ENCODE peak calls at places on chromosomes 13 and 19, in eight cellular contexts. I is IMR-90, U is tibial nerve, D is GM23338, F is endodermal cell, P is ascending aorta, Z is A549, J is lung. Q is an unnamed sample.
A peak's percentile ranks its signal among the peaks of the same experiment; 100 is the strongest.

GRCh38 chr19:54206030-54206830 is 5.6 kb downstream of the RPS9 start:
- DNase-seq in P (no peak), U (no peak), Z (no peak), F (no peak), D (no peak), I (no peak), J (no peak), Q (no peak)

GRCh38 chr19:35644206-35644986 is 2.9 kb downstream of the ETV2 start:
- DNase-seq in Z (peak; percentile 99), D (peak; percentile 98), P (peak; percentile 91), U (peak; percentile 87), J (peak; percentile 97), F (peak; percentile 99), I (peak; percentile 88), Q (peak; percentile 89)

GRCh38 chr13:113669871-113670341 is 2.9 kb downstream of the GRK1 start:
- DNase-seq in Z (no peak), F (peak; percentile 52), D (no peak), P (no peak), I (no peak), J (no peak), U (peak; percentile 12), Q (no peak)

GRCh38 chr19:54523403-54523802 is 20.8 kb downstream of the LAIR2 start:
- DNase-seq in D (no peak), Z (no peak), I (peak; percentile 39), U (no peak), F (no peak), J (no peak), P (no peak), Q (no peak)

GRCh38 chr19:45897413-45897812 is 5.0 kb downstream of the MYPOP start:
- DNase-seq in J (no peak), D (no peak), F (no peak), U (no peak), I (no peak), P (no peak), Z (no peak), Q (no peak)

GRCh38 chr13:36454121-36454520 is 21.8 kb downstream of the CCNA1 start:
- DNase-seq in Z (no peak), U (no peak), D (no peak), F (no peak), I (no peak), P (no peak), J (no peak), Q (no peak)

GRCh38 chr19:11735375-11735774 is 3.4 kb downstream of the ZNF823 start:
- DNase-seq in J (no peak), P (no peak), Z (no peak), D (no peak), F (no peak), I (no peak), U (no peak), Q (no peak)

GRCh38 chr19:17289489-17289888 is 7.8 kb downstream of the ANKLE1 start:
- DNase-seq in I (peak; percentile 90), P (no peak), U (no peak), F (peak; percentile 95), Z (peak; percentile 91), J (peak; percentile 72), D (peak; percentile 96), Q (no peak)

GRCh38 chr19:50384685-50385535 is 763 bp downstream of the POLD1 start:
- DNase-seq in I (peak; percentile 16), J (no peak), P (no peak), U (no peak), D (peak; percentile 30), Z (no peak), F (no peak), Q (no peak)

GRCh38 chr19:50387176-50387867 is 3.2 kb downstream of the POLD1 start:
- DNase-seq in J (no peak), F (no peak), U (no peak), I (peak; percentile 63), Z (no peak), P (no peak), D (no peak), Q (no peak)

GRCh38 chr19:50383307-50383851 is 768 bp upstream of the POLD1 start:
- DNase-seq in J (no peak), I (no peak), U (no peak), F (no peak), Z (no peak), D (peak; percentile 72), P (no peak), Q (no peak)

GRCh38 chr19:50383852-50384684 is at the start of gene POLD1:
- DNase-seq in I (peak; percentile 96), P (peak; percentile 94), D (peak; percentile 100), U (peak; percentile 98), F (peak; percentile 99), J (peak; percentile 97), Z (peak; percentile 99), Q (peak; percentile 91)

DNA sequence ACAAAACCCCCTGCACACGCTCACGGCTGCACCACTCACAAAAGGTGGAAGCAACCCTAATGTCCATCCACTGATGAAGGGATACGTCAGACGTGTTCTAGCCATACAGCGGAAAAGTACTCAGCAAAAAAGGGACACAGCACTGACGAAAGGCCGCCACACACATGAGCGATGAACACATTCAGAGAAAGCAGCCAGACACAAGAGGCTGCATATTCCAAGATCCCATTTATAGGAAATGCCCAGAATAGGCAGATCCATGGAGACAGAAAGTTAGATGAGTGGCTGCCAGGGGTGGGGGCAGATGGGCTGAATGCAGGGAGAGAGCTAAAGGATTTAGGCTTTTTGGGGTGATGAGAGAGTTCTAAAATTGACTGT is 3.7 kb downstream of the POLD1 start:
- DNase-seq in Z (no peak), F (no peak), U (no peak), J (no peak), D (no peak), P (no peak), I (no peak), Q (no peak)
- H3K4me3 ChIP-seq in Z (no peak overlapping the region), F (no peak overlapping the region), U (no peak overlapping the region), J (no peak overlapping the region), D (no peak overlapping the region), P (no peak overlapping the region), I (no peak overlapping the region), Q (no peak overlapping the region)

GRCh38 chr19:48333467-48334384 is 8.4 kb downstream of the EMP3 start:
- DNase-seq in I (peak; percentile 91), F (peak; percentile 96), J (peak; percentile 92), P (peak; percentile 68), U (peak; percentile 82), Z (peak; percentile 98), D (peak; percentile 95), Q (peak; percentile 50)

GRCh38 chr19:48332351-48332661 is 7.0 kb downstream of the EMP3 start:
- DNase-seq in U (no peak), D (no peak), P (no peak), I (no peak), J (no peak), F (no peak), Z (no peak), Q (no peak)

GRCh38 chr19:48332662-48333466 is 7.5 kb downstream of the EMP3 start:
- DNase-seq in F (peak; percentile 93), U (peak; percentile 85), Z (peak; percentile 99), J (peak; percentile 94), D (peak; percentile 98), I (peak; percentile 98), P (peak; percentile 85), Q (peak; percentile 99)

GRCh38 chr19:48329167-48329891 is 4.0 kb downstream of the EMP3 start:
- DNase-seq in D (peak; percentile 85), U (no peak), P (no peak), J (no peak), I (peak; percentile 59), Z (no peak), F (peak; percentile 74), Q (no peak)

DNA sequence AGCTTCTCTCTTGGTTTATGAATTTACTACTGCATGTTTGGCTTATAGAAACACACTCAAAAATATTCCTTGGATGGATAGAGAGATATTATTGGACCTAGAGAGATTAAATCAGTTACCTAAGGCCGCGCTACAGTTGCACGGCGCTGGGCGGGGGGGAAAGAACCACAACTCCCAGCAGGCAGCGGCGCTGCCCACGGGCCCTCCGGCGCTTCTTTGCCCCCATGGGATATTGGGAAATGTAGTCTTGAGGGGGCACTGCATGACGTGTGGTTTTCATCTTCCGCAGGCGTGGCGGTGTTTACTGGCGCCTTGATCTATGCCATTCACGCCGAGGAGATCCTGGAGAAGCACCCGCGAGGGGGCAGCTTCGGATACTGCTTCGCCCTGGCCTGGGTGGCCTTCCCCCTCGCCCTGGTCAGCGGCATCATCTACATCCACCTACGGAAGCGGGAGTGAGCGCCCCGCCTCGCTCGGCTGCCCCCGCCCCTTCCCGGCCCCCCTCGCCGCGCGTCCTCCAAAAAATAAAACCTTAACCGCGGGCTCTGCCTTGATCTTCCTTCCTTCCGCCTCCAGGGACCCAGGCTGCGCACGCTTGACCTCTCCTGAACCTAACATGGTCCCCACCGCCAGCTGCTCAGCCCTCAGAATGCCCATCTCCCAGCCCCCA is 4.8 kb downstream of the EMP3 start:
- DNase-seq in F (peak; percentile 94), P (no peak), J (peak; percentile 79), U (peak; percentile 28), Z (no peak), I (no peak), D (peak; percentile 95), Q (no peak)
- TF ChIP-seq CTCF in F (peak; percentile 52), P (no peak), J (no peak), U (no peak), Z (no peak), I (no peak), D (no peak), Q (peak; percentile 3)

GRCh38 chr13:50153401-50153800 is 138.2 kb downstream of the KCNRG start:
- DNase-seq in J (no peak), U (no peak), I (no peak), Z (no peak), F (no peak), P (no peak), D (no peak), Q (no peak)

GRCh38 chr13:50152224-50152623 is 137.0 kb downstream of the KCNRG start:
- DNase-seq in J (no peak), P (no peak), D (no peak), I (no peak), Z (no peak), F (no peak), U (no peak), Q (no peak)

GRCh38 chr13:50152655-50153309 is 137.5 kb downstream of the KCNRG start:
- DNase-seq in F (no peak), D (no peak), P (no peak), J (no peak), U (no peak), Z (no peak), I (no peak), Q (no peak)

GRCh38 chr13:50149932-50150331 is 134.7 kb downstream of the KCNRG start:
- DNase-seq in F (no peak), D (no peak), P (no peak), Z (no peak), I (no peak), U (no peak), J (no peak), Q (peak; percentile 61)

DNA sequence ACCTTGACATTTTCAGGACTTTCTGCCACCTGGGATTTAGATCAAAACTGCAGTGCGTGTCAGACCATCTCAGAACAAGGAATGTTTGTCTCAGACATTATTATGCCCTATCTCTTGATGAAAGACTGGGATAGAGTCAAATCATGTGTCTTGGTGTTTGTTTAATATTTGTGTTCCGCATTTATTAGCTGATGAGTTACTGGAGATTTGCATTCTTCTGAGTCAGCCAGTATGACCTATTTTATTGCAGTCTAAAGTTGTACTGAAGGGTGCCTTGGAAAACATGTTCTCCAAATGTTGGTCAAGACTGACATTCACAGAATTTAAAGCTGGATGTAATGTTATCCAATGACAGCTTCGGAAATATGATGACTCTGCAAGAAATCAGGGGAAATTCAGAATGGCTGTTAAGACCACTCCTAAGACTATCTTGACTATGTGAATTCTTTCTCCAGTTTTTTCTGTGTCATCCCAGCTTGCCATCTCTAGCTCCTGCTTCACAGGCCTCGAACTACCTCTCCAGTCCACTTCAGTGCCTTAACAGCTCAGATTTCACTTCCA is 134.0 kb downstream of the KCNRG start:
- DNase-seq in I (no peak), D (no peak), Z (no peak), P (no peak), F (no peak), J (no peak), U (no peak), Q (peak; percentile 87)
- H3K4me3 ChIP-seq in I (no peak overlapping the region), D (no peak overlapping the region), Z (no peak overlapping the region), P (no peak overlapping the region), F (no peak overlapping the region), J (no peak overlapping the region), U (no peak overlapping the region), Q (no peak overlapping the region)

GRCh38 chr19:13007292-13008045 is 12.2 kb downstream of the NFIX start:
- DNase-seq in I (no peak), F (no peak), Z (no peak), P (no peak), J (peak; percentile 89), D (no peak), U (no peak), Q (peak; percentile 94)
- TF ChIP-seq CTCF in I (no peak), F (peak; percentile 34), Z (no peak), P (no peak), J (no peak), D (no peak), U (no peak), Q (no peak)

Q was measured in LNCaP clone FGC.